ENCODE peak calls at places on chromosome 16, in five cellular contexts. A is GM10248, V is mammary epithelial cell, B is B cell, S is MCF 10A. K is an unnamed sample.

GRCh38 chr16:56643080-56643778 is 4.8 kb downstream of the MT1A start:
- DNase-seq in S (peak), V (peak), B (peak), A (no peak), K (peak)

GRCh38 chr16:60655514-60656153 is 1380.6 kb downstream of the CDH8 start:
- DNase-seq in A (no peak), B (no peak), V (no peak), S (no peak), K (no peak)

GRCh38 chr16:72997141-72997542 is 50.8 kb downstream of the ZFHX3 start:
- DNase-seq in A (no peak), V (peak), B (no peak), S (peak), K (peak)

GRCh38 chr16:69917739-69918138 is 33.4 kb upstream of the CLEC18A start:
- DNase-seq in S (peak), B (no peak), V (peak), A (no peak), K (no peak)

GRCh38 chr16:19884611-19885455 is at the start of gene GPRC5B:
- DNase-seq in A (peak), B (peak), S (no peak), V (no peak), K (no peak)

GRCh38 chr16:30434852-30435251 is 5.0 kb upstream of the DCTPP1 start:
- DNase-seq in V (peak), A (no peak), S (no peak), B (no peak), K (no peak)

GRCh38 chr16:66028505-66029216 is 337.8 kb upstream of the CDH5 start:
- DNase-seq in A (no peak), V (peak), B (no peak), S (peak), K (no peak)

GRCh38 chr16:5257462-5257861 is 159.9 kb upstream of the EEF2KMT start:
- DNase-seq in B (no peak), A (no peak), V (no peak), S (no peak), K (no peak)

GRCh38 chr16:48918520-48919258 is 308.7 kb upstream of the N4BP1 start:
- DNase-seq in V (peak), A (no peak), B (no peak), S (peak), K (no peak)

GRCh38 chr16:76956394-76956793 is 234.6 kb upstream of the MON1B start:
- DNase-seq in V (no peak), S (no peak), B (no peak), A (no peak), K (no peak)

GRCh38 chr16:19006446-19007315 is 22.9 kb downstream of the TMC7 start:
- DNase-seq in A (no peak), V (no peak), S (no peak), B (no peak), K (no peak)

GRCh38 chr16:21646721-21647561 is 5.5 kb downstream of the IGSF6 start:
- DNase-seq in S (no peak), V (peak), B (peak), A (peak), K (no peak)

GRCh38 chr16:24686678-24687077 is 42.8 kb upstream of the TNRC6A start:
- DNase-seq in V (no peak), S (no peak), B (no peak), A (no peak), K (no peak)

GRCh38 chr16:49788505-49788904 is 67.4 kb downstream of the ZNF423 start:
- DNase-seq in B (no peak), S (no peak), A (no peak), V (no peak), K (no peak)

GRCh38 chr16:30724641-30725464 is 23.4 kb upstream of the PHKG2 start:
- DNase-seq in B (peak), V (no peak), A (no peak), S (no peak), K (peak)

GRCh38 chr16:89545831-89546574 is 14.5 kb upstream of the RPL13 start:
- DNase-seq in S (no peak), A (no peak), V (no peak), B (no peak), K (no peak)

GRCh38 chr16:11053916-11054460 is 109.6 kb downstream of the CLEC16A start:
- DNase-seq in S (no peak), V (no peak), B (no peak), A (no peak), K (no peak)

GRCh38 chr16:50259334-50260205 is 6.8 kb upstream of the ADCY7 start:
- DNase-seq in B (no peak), V (no peak), A (no peak), S (no peak), K (no peak)

GRCh38 chr16:4517812-4518211 is 20.8 kb downstream of the CDIP1 start:
- DNase-seq in S (peak), A (no peak), V (no peak), B (no peak), K (no peak)

GRCh38 chr16:87740441-87740840 is 25.3 kb downstream of the KLHDC4 start:
- DNase-seq in V (no peak), A (no peak), B (no peak), S (no peak), K (no peak)

GRCh38 chr16:20987049-20987448 is 86.5 kb downstream of the LYRM1 start:
- DNase-seq in S (no peak), A (no peak), V (no peak), B (no peak), K (no peak)

GRCh38 chr16:87570938-87571867 is 31.1 kb upstream of the JPH3 start:
- DNase-seq in A (no peak), S (peak), V (no peak), B (no peak), K (no peak)

GRCh38 chr16:82231021-82231787 is 61.2 kb upstream of the MPHOSPH6 start:
- DNase-seq in B (no peak), S (no peak), A (no peak), V (no peak), K (no peak)

GRCh38 chr16:13335894-13336293 is 434.5 kb downstream of the SHISA9 start:
- DNase-seq in V (no peak), B (no peak), S (no peak), A (no peak), K (no peak)

GRCh38 chr16:2212362-2213324 is 2.0 kb upstream of the BRICD5 start:
- DNase-seq in B (no peak), A (no peak), S (peak), V (peak), K (no peak)

GRCh38 chr16:4392382-4393242 is 21.0 kb downstream of the VASN start:
- DNase-seq in S (peak), B (no peak), V (peak), A (no peak), K (no peak)

GRCh38 chr16:25063865-25064264 is 47.7 kb upstream of the LCMT1 start:
- DNase-seq in S (no peak), B (no peak), V (no peak), A (no peak), K (no peak)

GRCh38 chr16:81485824-81486554 is 41.4 kb downstream of the CMIP start:
- DNase-seq in S (no peak), A (no peak), B (no peak), V (no peak), K (peak)

GRCh38 chr16:30927789-30928378 is 4.5 kb downstream of the FBXL19 start:
- DNase-seq in A (no peak), V (peak), B (peak), S (peak), K (no peak)

GRCh38 chr16:3912373-3912772 is 31.9 kb upstream of the CREBBP start:
- DNase-seq in B (no peak), V (no peak), A (no peak), S (no peak), K (no peak)

GRCh38 chr16:28986492-28986891 is 1.6 kb downstream of the LAT start:
- DNase-seq in B (no peak), S (no peak), A (no peak), V (no peak), K (no peak)

GRCh38 chr16:65524997-65525396 is 403.1 kb upstream of the CDH11 start:
- DNase-seq in S (no peak), A (no peak), V (no peak), B (no peak), K (no peak)

GRCh38 chr16:69396187-69397061 is 10.6 kb upstream of the TERF2 start:
- DNase-seq in V (peak), B (peak), A (peak), S (peak), K (peak)

GRCh38 chr16:89695086-89695874 is 6.2 kb downstream of the SPATA2L start:
- DNase-seq in A (no peak), B (peak), V (no peak), S (no peak), K (no peak)

GRCh38 chr16:54275956-54276355 is 10.6 kb downstream of the IRX3 start:
- DNase-seq in V (no peak), S (no peak), B (no peak), A (no peak), K (no peak)

GRCh38 chr16:19114359-19115147 is 789 bp downstream of the ITPRIPL2 start:
- DNase-seq in V (peak), A (peak), S (peak), B (peak), K (peak)

GRCh38 chr16:67822511-67822910 is 15.8 kb downstream of the TSNAXIP1 start:
- DNase-seq in A (no peak), S (no peak), B (no peak), V (no peak), K (no peak)

GRCh38 chr16:87833548-87833947 is 35.8 kb downstream of the SLC7A5 start:
- DNase-seq in S (no peak), A (no peak), V (no peak), B (no peak), K (no peak)

DNA sequence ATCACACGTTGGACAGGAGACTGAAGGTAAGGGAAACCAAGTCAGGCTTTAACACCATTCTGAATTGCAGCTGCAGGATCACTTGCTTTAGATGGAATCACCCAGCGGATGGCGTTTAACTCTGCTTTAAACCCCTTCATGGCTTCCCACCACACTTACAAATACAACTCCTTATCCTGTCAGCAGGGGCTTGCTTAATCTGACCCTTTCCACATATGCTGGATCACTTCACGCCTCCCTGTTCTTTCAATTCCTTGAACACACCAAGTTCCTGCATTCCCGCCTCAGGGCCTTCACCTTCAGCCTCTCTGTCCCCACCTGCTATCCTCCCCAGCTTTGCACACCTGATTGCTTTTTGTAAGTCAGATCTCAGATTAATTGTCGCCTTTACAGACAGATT is 442.2 kb downstream of the MAF start:
- DNase-seq in V (no peak), S (no peak), A (no peak), B (no peak), K (no peak)
- TF ChIP-seq CTCF in V (no peak), S (no peak), A (no peak), B (no peak), K (no peak)

DNA sequence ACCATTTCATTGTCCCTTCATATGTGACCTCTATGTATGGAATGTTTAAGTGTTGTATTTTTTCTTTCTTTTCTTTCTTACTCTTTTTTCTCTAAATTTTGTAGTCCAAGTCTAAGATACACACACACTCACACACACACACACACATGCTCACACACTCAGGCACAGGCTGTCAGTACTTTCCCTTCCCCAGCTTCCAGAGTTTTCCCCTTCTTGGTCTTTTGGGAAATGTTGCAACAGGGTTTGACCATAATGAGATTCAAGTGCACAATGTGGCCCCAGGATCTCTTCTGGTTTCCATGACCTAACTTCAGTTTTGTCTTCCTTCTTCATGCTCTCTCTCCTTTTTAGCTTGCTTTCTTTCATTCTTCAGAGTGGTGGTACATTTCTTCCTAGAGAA is 289.8 kb upstream of the FOXF1 start:
- DNase-seq in V (no peak), B (no peak), A (no peak), S (no peak), K (no peak)
- TF ChIP-seq CTCF in V (no peak), B (no peak), A (no peak), S (no peak), K (no peak)

GRCh38 chr16:9645911-9646310 is 536.3 kb downstream of the GRIN2A start:
- DNase-seq in V (no peak), B (no peak), S (no peak), A (no peak), K (no peak)

GRCh38 chr16:9650284-9650683 is 531.9 kb downstream of the GRIN2A start:
- DNase-seq in B (no peak), A (no peak), S (no peak), V (no peak), K (no peak)

GRCh38 chr16:9644258-9644657 is 538.0 kb downstream of the GRIN2A start:
- DNase-seq in V (no peak), A (no peak), B (no peak), S (no peak), K (no peak)

DNA sequence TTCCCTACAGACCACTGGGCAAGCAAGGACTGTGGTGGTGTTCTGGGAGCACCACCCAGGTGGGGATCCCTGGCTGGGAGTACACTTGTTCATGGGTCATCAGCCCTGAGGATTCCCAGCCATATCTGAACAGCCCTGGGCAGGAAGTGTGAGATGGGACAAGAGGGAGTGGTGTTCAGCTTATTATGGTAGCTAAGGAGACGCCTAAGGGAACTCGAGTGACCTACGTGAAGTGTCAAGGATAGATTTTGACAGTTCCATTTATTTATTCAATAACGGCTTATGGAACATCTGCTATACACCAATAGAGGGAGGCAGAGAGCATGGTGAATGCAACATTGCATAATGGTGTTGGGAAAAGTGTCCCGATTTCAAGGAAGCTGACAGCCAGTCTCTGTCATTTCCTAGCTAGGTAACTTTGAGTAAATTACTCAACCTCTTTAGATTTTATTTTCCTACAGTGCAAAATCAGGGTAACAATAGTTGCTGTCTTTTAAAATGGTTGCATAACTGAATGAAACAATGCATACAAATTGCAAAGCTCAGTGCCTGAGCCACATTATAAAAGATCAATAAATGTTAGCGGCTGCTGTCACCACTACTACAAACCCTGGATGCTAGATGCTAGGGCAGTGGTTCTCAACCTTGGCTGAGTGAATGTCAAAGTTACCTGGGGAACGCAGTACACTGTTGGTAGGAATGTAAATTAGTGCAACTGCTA is 534.1 kb downstream of the GRIN2A start:
- DNase-seq in B (no peak), V (peak), A (peak), S (peak), K (no peak)
- TF ChIP-seq CTCF in B (peak), V (peak), A (peak), S (peak), K (peak)

DNA sequence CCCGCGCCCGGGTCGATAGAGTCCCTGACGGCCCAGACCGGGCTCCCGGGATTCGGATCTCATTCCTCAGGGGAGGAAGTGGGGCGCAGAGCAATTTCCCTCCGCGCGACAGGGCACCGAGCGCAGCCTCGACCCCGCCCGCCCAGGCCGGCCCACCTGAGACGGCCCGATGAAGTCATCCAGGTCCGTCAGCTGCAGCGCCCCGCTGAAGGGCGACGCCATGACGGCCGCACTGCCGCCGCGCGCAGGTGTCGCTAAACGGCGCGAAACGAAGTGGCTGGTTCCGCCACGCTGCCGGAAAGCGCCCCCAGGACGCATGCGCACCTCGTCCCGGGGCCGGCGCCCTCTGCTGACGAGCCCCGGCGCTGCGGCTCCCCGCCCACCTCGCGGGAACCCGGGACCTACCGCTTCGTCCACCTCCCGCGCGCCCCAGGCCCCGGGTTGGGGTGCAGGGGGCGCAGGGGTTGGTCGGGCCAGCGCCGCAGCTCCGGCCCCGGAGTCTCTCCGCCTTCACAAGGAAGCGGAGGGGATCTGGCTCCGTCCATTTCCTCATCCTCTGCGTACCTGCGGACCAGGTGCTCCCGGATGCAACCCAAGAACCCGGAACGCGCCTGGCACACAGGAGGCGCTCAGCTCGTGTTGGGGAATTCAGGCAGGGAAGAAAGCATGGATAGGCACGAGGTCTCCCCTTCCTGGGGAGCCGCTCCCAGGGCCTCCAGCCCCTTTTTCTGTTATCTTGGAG is at the start of gene CIAO3:
- DNase-seq in A (peak), B (peak), V (peak), S (peak), K (peak)
- TF ChIP-seq CTCF in A (peak), B (peak), V (peak), S (peak), K (peak)

GRCh38 chr16:83699817-83700216 is 108.0 kb upstream of the HSBP1 start:
- DNase-seq in B (no peak), V (no peak), S (no peak), A (no peak), K (no peak)
- TF ChIP-seq CTCF in B (no peak), V (no peak), S (no peak), A (no peak), K (no peak)

GRCh38 chr16:83609178-83609577 is 198.6 kb upstream of the HSBP1 start:
- DNase-seq in A (no peak), V (no peak), B (no peak), S (no peak), K (no peak)

GRCh38 chr16:83603981-83604570 is 203.7 kb upstream of the HSBP1 start:
- DNase-seq in B (no peak), V (no peak), S (no peak), A (no peak), K (no peak)

GRCh38 chr16:83602797-83603735 is 204.7 kb upstream of the HSBP1 start:
- DNase-seq in S (no peak), B (no peak), V (no peak), A (no peak), K (no peak)

DNA sequence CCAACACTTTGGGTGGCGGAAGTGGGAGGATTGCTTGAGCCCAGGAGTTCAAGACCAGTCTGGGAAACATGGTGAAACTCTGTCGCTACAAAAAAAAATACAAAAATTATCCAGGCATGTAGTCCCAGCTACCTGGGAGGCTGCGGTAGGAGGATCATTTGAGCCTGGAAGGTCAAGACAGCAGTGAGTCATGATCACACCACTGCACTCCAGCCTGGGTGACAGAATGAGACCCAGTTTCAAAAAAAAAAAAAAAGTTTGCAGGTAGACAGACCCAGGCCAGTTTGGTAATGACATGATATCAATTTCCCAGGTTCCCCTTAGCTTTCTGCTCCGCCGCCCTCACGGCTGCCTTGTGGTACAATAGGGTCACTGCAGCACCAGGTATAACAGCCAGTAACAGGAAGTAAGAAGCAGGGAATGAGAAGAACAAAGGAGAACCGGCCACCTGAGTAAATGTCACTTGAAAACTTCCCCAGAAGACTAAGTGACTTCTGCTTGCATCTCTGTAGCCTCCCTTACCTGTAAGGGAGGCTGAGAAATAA is 201.2 kb upstream of the HSBP1 start:
- DNase-seq in B (no peak), S (no peak), V (no peak), A (no peak), K (no peak)
- TF ChIP-seq CTCF in B (no peak), S (no peak), V (no peak), A (no peak), K (no peak)

GRCh38 chr16:57755061-57755684 is 19.6 kb downstream of the KATNB1 start:
- DNase-seq in V (no peak), B (no peak), S (no peak), A (no peak), K (no peak)
- TF ChIP-seq CTCF in V (peak), B (no peak), S (no peak), A (no peak), K (no peak)